ENCODE peak calls at places on chromosomes 11 and 22, in ten cellular contexts. S is fibroblast of lung, Q is tibial artery, R is AG09309, V is heart right ventricle, Z is foreskin fibroblast, B is retinal pigment epithelial cell, E is thoracic aorta, Y is IMR-90, U is kidney epithelial cell. J is an unnamed sample.

GRCh38 chr11:133732109-133732508 is 113.2 kb downstream of the SPATA19 start:
- DNase-seq in R (no peak), V (no peak), S (no peak), E (no peak), Y (no peak), Q (no peak), U (no peak), B (no peak), Z (no peak), J (no peak)

GRCh38 chr11:14617241-14618027 is 26.2 kb upstream of the PDE3B start:
- DNase-seq in S (peak; percentile 13), Q (no peak), Z (no peak), B (peak; percentile 78), E (no peak), Y (no peak), V (no peak), R (no peak), U (peak; percentile 25), J (no peak)

GRCh38 chr11:61826930-61827572 is 1.0 kb upstream of the FADS2 start:
- DNase-seq in B (no peak), U (no peak), Z (no peak), Y (no peak), V (no peak), Q (no peak), S (no peak), E (no peak), R (no peak), J (no peak)

GRCh38 chr11:33211588-33211987 is 45.6 kb upstream of the HIPK3 start:
- DNase-seq in U (no peak), Y (no peak), V (no peak), S (no peak), E (no peak), Z (peak; percentile 15), R (no peak), Q (no peak), B (no peak), J (no peak)

GRCh38 chr11:454801-455565 is 4.9 kb downstream of the PTDSS2 start:
- DNase-seq in S (no peak), V (no peak), E (no peak), B (no peak), Z (no peak), Y (no peak), Q (no peak), U (no peak), R (no peak), J (no peak)

GRCh38 chr11:44652901-44653644 is 73.7 kb upstream of the TSPAN18 start:
- DNase-seq in Y (no peak), Z (no peak), R (no peak), Q (no peak), V (no peak), E (no peak), U (no peak), B (no peak), S (no peak), J (no peak)

GRCh38 chr11:101866619-101867491 is 48.0 kb upstream of the CEP126 start:
- DNase-seq in E (no peak), Z (peak; percentile 74), V (no peak), R (no peak), U (peak; percentile 86), S (peak; percentile 84), Q (no peak), Y (peak; percentile 69), B (no peak), J (no peak)

GRCh38 chr22:17475318-17476212 is 87.7 kb upstream of the SLC25A18 start:
- DNase-seq in B (no peak), S (no peak), U (no peak), E (no peak), Z (no peak), Y (no peak), Q (no peak), V (no peak), R (no peak), J (no peak)

GRCh38 chr22:22720201-22720723 is 75.8 kb downstream of the GGTLC2 start:
- DNase-seq in S (peak; percentile 10), V (no peak), E (no peak), Z (peak; percentile 66), Q (peak; percentile 55), Y (peak; percentile 34), U (no peak), R (no peak), B (peak; percentile 5), J (no peak)

GRCh38 chr22:45344339-45344738 is 34.6 kb downstream of the FAM118A start:
- DNase-seq in Q (no peak), V (no peak), E (no peak), S (no peak), U (no peak), B (peak; percentile 34), Z (no peak), R (no peak), Y (no peak), J (no peak)

GRCh38 chr22:22343603-22344276 is 99.2 kb downstream of the VPREB1 start:
- DNase-seq in Q (no peak), S (no peak), U (no peak), R (no peak), E (no peak), Y (no peak), B (no peak), Z (no peak), V (no peak), J (no peak)

GRCh38 chr11:58513747-58514367 is 6.0 kb upstream of the OR5B21 start:
- DNase-seq in B (peak; percentile 17), Q (no peak), V (peak; percentile 24), U (peak; percentile 21), Y (peak; percentile 76), R (peak; percentile 42), S (peak; percentile 50), E (no peak), Z (peak; percentile 81), J (no peak)

GRCh38 chr11:73137262-73137941 is 4.7 kb downstream of the FCHSD2 start:
- DNase-seq in V (no peak), R (no peak), Q (no peak), E (no peak), S (no peak), Z (no peak), U (no peak), B (no peak), Y (no peak), J (no peak)

GRCh38 chr22:41383085-41383484 is 1.3 kb downstream of the TEF start:
- DNase-seq in E (no peak), Q (no peak), Z (no peak), R (no peak), B (no peak), V (no peak), Y (no peak), U (no peak), S (no peak), J (no peak)

GRCh38 chr11:30595929-30596328 is 9.8 kb upstream of the MPPED2 start:
- DNase-seq in U (no peak), Z (no peak), Q (no peak), E (no peak), R (no peak), B (no peak), V (no peak), S (no peak), Y (no peak), J (no peak)

GRCh38 chr22:41969110-41969646 is at the start of gene SEPTIN3:
- DNase-seq in R (no peak), Z (no peak), B (no peak), S (no peak), Y (no peak), V (no peak), U (no peak), E (no peak), Q (no peak), J (no peak)

GRCh38 chr11:97684486-97685439 is 1295.0 kb downstream of the JRKL start:
- DNase-seq in V (no peak), Q (no peak), R (no peak), Y (no peak), E (no peak), S (no peak), Z (no peak), U (no peak), B (no peak), J (no peak)

GRCh38 chr22:36151006-36151595 is 9.5 kb downstream of the APOL3 start:
- DNase-seq in E (no peak), Y (no peak), Z (peak; percentile 52), Q (no peak), B (no peak), S (no peak), U (no peak), V (no peak), R (no peak), J (no peak)
- TF ChIP-seq CTCF in E (no peak), Y (no peak), Z (no peak), Q (no peak), B (no peak), S (no peak), U (no peak), V (no peak), R (no peak), J (no peak)

GRCh38 chr11:119318240-119319135 is 1.6 kb upstream of the MCAM start:
- DNase-seq in S (peak; percentile 81), Q (peak; percentile 85), B (no peak), U (peak; percentile 58), E (no peak), R (no peak), Y (peak; percentile 81), V (peak; percentile 64), Z (no peak), J (no peak)
- H3K4me3 ChIP-seq in S (no peak overlapping the region), Q (peak overlapping the region; percentile 97), B (no peak overlapping the region), U (no peak overlapping the region), E (peak overlapping the region; percentile 85), R (no peak overlapping the region), Y (no peak overlapping the region), V (peak overlapping the region; percentile 71), Z (no peak overlapping the region), J (no peak overlapping the region)

DNA sequence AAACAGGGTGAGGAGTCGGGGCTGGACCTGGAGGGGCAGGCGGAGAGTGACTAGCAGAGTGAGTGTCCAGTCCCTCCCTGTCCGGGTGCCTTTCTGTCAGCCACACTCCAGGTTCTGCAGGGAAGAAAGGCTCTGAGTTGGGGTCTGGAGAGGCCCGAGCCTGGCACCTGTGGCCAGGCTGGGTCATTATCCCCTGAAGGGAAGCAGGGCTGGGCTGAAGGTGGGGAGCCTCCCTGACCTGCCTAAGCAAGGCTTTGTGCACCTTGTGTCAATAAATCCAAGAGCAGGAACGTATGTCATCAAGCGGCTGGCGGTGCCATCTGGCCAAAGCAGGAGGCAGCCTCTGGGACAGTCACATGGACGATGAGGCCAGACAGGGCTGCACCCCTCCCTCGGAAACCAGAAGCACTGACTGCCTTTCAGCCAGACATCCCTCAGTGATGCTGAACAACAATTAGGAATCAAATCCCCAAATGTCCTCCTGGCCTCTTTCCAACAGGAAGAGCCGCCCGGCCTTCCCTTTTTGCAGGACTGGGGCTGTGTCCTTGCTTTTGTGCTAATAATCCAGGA is 73.9 kb upstream of the FGF3 start:
- DNase-seq in B (peak; percentile 2), E (no peak), V (no peak), Q (no peak), Z (no peak), U (no peak), R (no peak), S (no peak), Y (no peak), J (no peak)
- TF ChIP-seq CTCF in B (no peak), E (no peak), V (no peak), Q (no peak), Z (no peak), U (no peak), R (no peak), S (no peak), Y (no peak), J (no peak)

GRCh38 chr11:63769719-63770443 is 1.3 kb upstream of the ZFTA start:
- DNase-seq in U (no peak), Z (peak; percentile 53), Q (no peak), E (no peak), S (no peak), V (peak; percentile 22), B (no peak), Y (no peak), R (no peak), J (no peak)
- H3K4me3 ChIP-seq in U (peak overlapping the region; percentile 52), Z (peak overlapping the region; percentile 93), Q (peak overlapping the region; percentile 91), E (peak overlapping the region; percentile 91), S (peak overlapping the region; percentile 94), V (peak overlapping the region; percentile 88), B (peak overlapping the region; percentile 49), Y (peak overlapping the region; percentile 59), R (peak overlapping the region; percentile 92), J (peak overlapping the region; percentile 82)

GRCh38 chr11:119942021-119942420 is 195.9 kb downstream of the TRIM29 start:
- DNase-seq in R (no peak), Z (no peak), B (no peak), S (no peak), V (no peak), Y (no peak), U (no peak), Q (no peak), E (no peak), J (no peak)
- TF ChIP-seq CTCF in R (no peak), Z (no peak), B (peak; percentile 1), S (no peak), V (no peak), Y (no peak), U (no peak), Q (no peak), E (no peak), J (no peak)

J was measured in left lung.